ENCODE peak calls at places on chromosome 12, in ten cellular contexts. One of them, this sample, is unnamed.

GRCh38 chr12:127761880-127762279 is 505.1 kb upstream of the TMEM132C start:
- DNase-seq in AG10803: no peak
- DNase-seq in omental fat pad: no peak
- DNase-seq in fibroblast of lung: no peak
- DNase-seq in brain microvascular endothelial cell: no peak
- DNase-seq in WTC11: no peak
- DNase-seq in MM.1S: no peak
- DNase-seq in kidney: no peak
- DNase-seq in Calu3: no peak
- DNase-seq in dorsolateral prefrontal cortex: no peak
- DNase-seq in this sample: no peak

GRCh38 chr12:20212658-20213387 is 155.5 kb upstream of the PDE3A start:
- DNase-seq in omental fat pad: peak
- DNase-seq in kidney: peak
- DNase-seq in Calu3: peak
- DNase-seq in MM.1S: no peak
- DNase-seq in AG10803: peak
- DNase-seq in fibroblast of lung: peak
- DNase-seq in WTC11: peak
- DNase-seq in dorsolateral prefrontal cortex: peak
- DNase-seq in brain microvascular endothelial cell: peak
- DNase-seq in this sample: peak

GRCh38 chr12:53425515-53426150 is 2.0 kb downstream of the AMHR2 start:
- DNase-seq in dorsolateral prefrontal cortex: no peak
- DNase-seq in WTC11: no peak
- DNase-seq in omental fat pad: no peak
- DNase-seq in brain microvascular endothelial cell: no peak
- DNase-seq in kidney: peak
- DNase-seq in AG10803: no peak
- DNase-seq in fibroblast of lung: no peak
- DNase-seq in Calu3: no peak
- DNase-seq in MM.1S: no peak
- DNase-seq in this sample: no peak

GRCh38 chr12:114508529-114509129 is 102.7 kb upstream of the TBX5 start:
- DNase-seq in Calu3: peak
- DNase-seq in AG10803: peak
- DNase-seq in omental fat pad: peak
- DNase-seq in brain microvascular endothelial cell: peak
- DNase-seq in kidney: no peak
- DNase-seq in WTC11: peak
- DNase-seq in dorsolateral prefrontal cortex: peak
- DNase-seq in fibroblast of lung: peak
- DNase-seq in MM.1S: peak
- DNase-seq in this sample: peak

GRCh38 chr12:90794212-90794611 is 160.8 kb downstream of the CCER1 start:
- DNase-seq in kidney: no peak
- DNase-seq in brain microvascular endothelial cell: no peak
- DNase-seq in omental fat pad: no peak
- DNase-seq in fibroblast of lung: peak
- DNase-seq in WTC11: no peak
- DNase-seq in dorsolateral prefrontal cortex: no peak
- DNase-seq in Calu3: no peak
- DNase-seq in MM.1S: no peak
- DNase-seq in AG10803: peak
- DNase-seq in this sample: no peak

GRCh38 chr12:40327506-40327905 is 102.7 kb downstream of the LRRK2 start:
- DNase-seq in AG10803: peak
- DNase-seq in brain microvascular endothelial cell: no peak
- DNase-seq in fibroblast of lung: no peak
- DNase-seq in dorsolateral prefrontal cortex: no peak
- DNase-seq in Calu3: no peak
- DNase-seq in kidney: no peak
- DNase-seq in MM.1S: no peak
- DNase-seq in omental fat pad: no peak
- DNase-seq in WTC11: no peak
- DNase-seq in this sample: no peak

GRCh38 chr12:46386877-46387629 is 14.5 kb upstream of the SLC38A2 start:
- DNase-seq in AG10803: peak
- DNase-seq in Calu3: no peak
- DNase-seq in kidney: peak
- DNase-seq in fibroblast of lung: peak
- DNase-seq in WTC11: no peak
- DNase-seq in omental fat pad: no peak
- DNase-seq in MM.1S: peak
- DNase-seq in brain microvascular endothelial cell: peak
- DNase-seq in dorsolateral prefrontal cortex: no peak
- DNase-seq in this sample: no peak

GRCh38 chr12:3928538-3929220 is 55.5 kb upstream of the PARP11 start:
- DNase-seq in fibroblast of lung: no peak
- DNase-seq in WTC11: no peak
- DNase-seq in AG10803: no peak
- DNase-seq in MM.1S: no peak
- DNase-seq in brain microvascular endothelial cell: no peak
- DNase-seq in Calu3: no peak
- DNase-seq in kidney: no peak
- DNase-seq in dorsolateral prefrontal cortex: no peak
- DNase-seq in omental fat pad: no peak
- DNase-seq in this sample: no peak

GRCh38 chr12:69468237-69469026 is 1.8 kb upstream of the FRS2 start:
- DNase-seq in MM.1S: no peak
- DNase-seq in WTC11: no peak
- DNase-seq in kidney: no peak
- DNase-seq in omental fat pad: no peak
- DNase-seq in Calu3: no peak
- DNase-seq in AG10803: no peak
- DNase-seq in dorsolateral prefrontal cortex: no peak
- DNase-seq in fibroblast of lung: peak
- DNase-seq in brain microvascular endothelial cell: no peak
- DNase-seq in this sample: no peak

GRCh38 chr12:25241171-25242020 is 9.3 kb downstream of the KRAS start:
- DNase-seq in omental fat pad: no peak
- DNase-seq in brain microvascular endothelial cell: peak
- DNase-seq in WTC11: no peak
- DNase-seq in dorsolateral prefrontal cortex: no peak
- DNase-seq in AG10803: peak
- DNase-seq in Calu3: no peak
- DNase-seq in fibroblast of lung: peak
- DNase-seq in kidney: no peak
- DNase-seq in MM.1S: peak
- DNase-seq in this sample: no peak

GRCh38 chr12:49897276-49897675 is 6.4 kb downstream of the FAIM2 start:
- DNase-seq in WTC11: no peak
- DNase-seq in kidney: peak
- DNase-seq in brain microvascular endothelial cell: no peak
- DNase-seq in MM.1S: no peak
- DNase-seq in omental fat pad: no peak
- DNase-seq in AG10803: no peak
- DNase-seq in fibroblast of lung: no peak
- DNase-seq in dorsolateral prefrontal cortex: no peak
- DNase-seq in Calu3: no peak
- DNase-seq in this sample: no peak

DNA sequence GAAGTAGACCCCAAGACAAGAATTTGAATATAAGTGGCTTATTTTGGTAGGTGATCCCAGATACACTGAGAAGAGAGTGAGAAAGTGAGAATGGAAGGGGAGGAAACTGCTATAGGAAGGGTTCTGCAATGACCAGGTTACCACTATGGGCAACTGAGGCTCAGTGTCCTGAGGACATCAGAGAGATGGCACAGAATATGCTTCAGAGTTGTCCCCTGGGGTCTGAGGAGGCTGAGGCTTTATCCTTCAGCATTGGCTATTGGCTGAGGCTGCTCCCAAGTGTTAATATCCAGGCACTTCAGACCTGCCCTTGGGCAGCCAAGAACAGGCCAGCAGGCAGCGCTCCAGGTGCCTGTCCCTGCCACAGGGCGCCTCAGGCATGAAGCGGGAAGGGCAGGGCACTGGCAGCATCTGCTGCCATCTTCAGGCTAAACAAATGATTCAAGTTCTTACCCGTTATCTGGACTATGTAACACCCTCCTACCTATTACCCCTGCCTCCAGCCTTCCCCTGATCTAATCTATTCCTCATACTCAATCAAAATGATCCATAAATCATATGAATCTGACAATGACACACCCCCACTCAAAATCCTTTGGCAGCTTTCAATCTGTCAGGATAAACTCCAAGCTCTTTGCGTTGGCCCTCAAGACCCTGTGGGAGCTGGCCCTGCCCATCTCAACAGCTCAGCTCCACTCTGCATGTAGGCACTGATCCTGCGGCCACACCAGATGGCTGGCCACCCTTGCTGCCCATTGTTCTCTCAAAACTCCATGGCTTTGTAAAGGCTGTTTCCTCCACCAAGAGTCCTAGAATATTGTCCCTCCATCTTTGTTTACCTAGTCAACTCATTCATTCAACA is 42.4 kb downstream of the CKAP4 start:
- DNase-seq in omental fat pad: no peak
- DNase-seq in kidney: no peak
- DNase-seq in fibroblast of lung: no peak
- DNase-seq in WTC11: no peak
- DNase-seq in AG10803: peak
- DNase-seq in MM.1S: peak
- DNase-seq in dorsolateral prefrontal cortex: no peak
- DNase-seq in Calu3: peak
- DNase-seq in brain microvascular endothelial cell: no peak
- DNase-seq in this sample: no peak
- TF ChIP-seq CTCF in omental fat pad: no peak
- TF ChIP-seq CTCF in kidney: no peak
- TF ChIP-seq CTCF in fibroblast of lung: no peak
- TF ChIP-seq CTCF in WTC11: no peak
- TF ChIP-seq CTCF in AG10803: peak
- TF ChIP-seq CTCF in MM.1S: peak
- TF ChIP-seq CTCF in dorsolateral prefrontal cortex: peak
- TF ChIP-seq CTCF in Calu3: no peak
- TF ChIP-seq CTCF in brain microvascular endothelial cell: no peak
- TF ChIP-seq CTCF in this sample: no peak

GRCh38 chr12:59650594-59651229 is 54.9 kb downstream of the SLC16A7 start:
- DNase-seq in WTC11: no peak
- DNase-seq in fibroblast of lung: no peak
- DNase-seq in kidney: no peak
- DNase-seq in AG10803: no peak
- DNase-seq in brain microvascular endothelial cell: no peak
- DNase-seq in omental fat pad: no peak
- DNase-seq in MM.1S: no peak
- DNase-seq in Calu3: peak
- DNase-seq in dorsolateral prefrontal cortex: no peak
- DNase-seq in this sample: no peak
- TF ChIP-seq CTCF in WTC11: no peak
- TF ChIP-seq CTCF in fibroblast of lung: no peak
- TF ChIP-seq CTCF in kidney: no peak
- TF ChIP-seq CTCF in AG10803: no peak
- TF ChIP-seq CTCF in brain microvascular endothelial cell: peak
- TF ChIP-seq CTCF in omental fat pad: no peak
- TF ChIP-seq CTCF in MM.1S: no peak
- TF ChIP-seq CTCF in Calu3: no peak
- TF ChIP-seq CTCF in dorsolateral prefrontal cortex: no peak
- TF ChIP-seq CTCF in this sample: no peak

GRCh38 chr12:6697584-6698351 is 2.8 kb downstream of the PIANP start:
- DNase-seq in WTC11: peak
- DNase-seq in AG10803: peak
- DNase-seq in fibroblast of lung: peak
- DNase-seq in Calu3: peak
- DNase-seq in MM.1S: no peak
- DNase-seq in kidney: peak
- DNase-seq in brain microvascular endothelial cell: peak
- DNase-seq in omental fat pad: no peak
- DNase-seq in dorsolateral prefrontal cortex: no peak
- DNase-seq in this sample: peak
- TF ChIP-seq CTCF in WTC11: peak
- TF ChIP-seq CTCF in AG10803: peak
- TF ChIP-seq CTCF in fibroblast of lung: peak
- TF ChIP-seq CTCF in Calu3: peak
- TF ChIP-seq CTCF in MM.1S: peak
- TF ChIP-seq CTCF in kidney: peak
- TF ChIP-seq CTCF in brain microvascular endothelial cell: peak
- TF ChIP-seq CTCF in omental fat pad: no peak
- TF ChIP-seq CTCF in dorsolateral prefrontal cortex: peak
- TF ChIP-seq CTCF in this sample: peak

GRCh38 chr12:106141003-106141402 is 2.2 kb upstream of the NUAK1 start:
- DNase-seq in brain microvascular endothelial cell: no peak
- DNase-seq in Calu3: no peak
- DNase-seq in AG10803: no peak
- DNase-seq in fibroblast of lung: no peak
- DNase-seq in dorsolateral prefrontal cortex: no peak
- DNase-seq in omental fat pad: no peak
- DNase-seq in WTC11: no peak
- DNase-seq in MM.1S: no peak
- DNase-seq in kidney: no peak
- DNase-seq in this sample: no peak

GRCh38 chr12:106140223-106140986 is 1.7 kb upstream of the NUAK1 start:
- DNase-seq in omental fat pad: no peak
- DNase-seq in brain microvascular endothelial cell: no peak
- DNase-seq in fibroblast of lung: no peak
- DNase-seq in MM.1S: no peak
- DNase-seq in kidney: no peak
- DNase-seq in AG10803: no peak
- DNase-seq in dorsolateral prefrontal cortex: no peak
- DNase-seq in Calu3: no peak
- DNase-seq in WTC11: no peak
- DNase-seq in this sample: peak

GRCh38 chr12:106138646-106139421 is at the start of gene NUAK1:
- DNase-seq in Calu3: peak
- DNase-seq in kidney: peak
- DNase-seq in WTC11: peak
- DNase-seq in MM.1S: peak
- DNase-seq in omental fat pad: no peak
- DNase-seq in brain microvascular endothelial cell: peak
- DNase-seq in dorsolateral prefrontal cortex: peak
- DNase-seq in fibroblast of lung: peak
- DNase-seq in AG10803: peak
- DNase-seq in this sample: peak

GRCh38 chr12:106138279-106138645 is 492 bp downstream of the NUAK1 start:
- DNase-seq in omental fat pad: no peak
- DNase-seq in MM.1S: no peak
- DNase-seq in AG10803: no peak
- DNase-seq in dorsolateral prefrontal cortex: no peak
- DNase-seq in brain microvascular endothelial cell: no peak
- DNase-seq in fibroblast of lung: no peak
- DNase-seq in WTC11: no peak
- DNase-seq in Calu3: no peak
- DNase-seq in kidney: no peak
- DNase-seq in this sample: no peak

DNA sequence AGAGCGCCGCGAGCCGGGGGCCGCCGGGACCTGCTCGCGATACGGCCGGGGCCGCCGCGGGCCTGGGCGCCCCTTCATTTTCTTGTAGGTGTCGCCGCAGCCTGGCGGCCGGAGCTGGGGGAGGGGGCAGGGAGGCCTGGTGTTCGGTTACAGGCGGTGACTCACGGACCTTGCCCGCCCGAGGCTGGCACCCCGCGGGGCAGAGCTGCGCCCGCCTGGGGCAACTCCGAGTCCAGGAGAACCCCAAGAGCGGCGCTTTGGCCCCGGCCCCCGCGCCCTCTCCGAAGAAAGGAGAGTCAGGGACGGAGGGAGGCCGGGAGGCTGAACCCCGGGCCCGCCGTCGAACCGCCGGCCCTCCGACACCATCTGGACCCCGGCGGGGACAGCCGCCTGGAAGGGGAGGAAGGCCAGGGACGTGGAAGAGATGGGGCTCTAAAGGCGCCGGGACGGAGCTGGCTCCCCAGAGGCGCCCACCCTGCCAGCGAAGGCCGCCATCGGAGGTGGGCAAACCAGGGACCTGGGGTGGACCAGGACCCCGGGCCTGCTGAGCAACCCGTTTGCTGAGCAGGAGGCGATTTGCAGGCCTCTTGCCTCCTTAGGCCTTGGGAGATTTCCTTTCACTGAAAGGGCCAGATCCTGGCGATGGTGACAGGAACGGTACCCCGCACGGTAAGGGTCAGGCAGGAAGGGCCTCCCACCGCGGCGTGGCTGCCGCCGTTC is 828 bp upstream of the NUAK1 start:
- DNase-seq in omental fat pad: no peak
- DNase-seq in AG10803: peak
- DNase-seq in Calu3: peak
- DNase-seq in fibroblast of lung: peak
- DNase-seq in WTC11: peak
- DNase-seq in MM.1S: peak
- DNase-seq in kidney: peak
- DNase-seq in brain microvascular endothelial cell: peak
- DNase-seq in dorsolateral prefrontal cortex: peak
- DNase-seq in this sample: peak
- TF ChIP-seq CTCF in omental fat pad: no peak
- TF ChIP-seq CTCF in AG10803: no peak
- TF ChIP-seq CTCF in Calu3: no peak
- TF ChIP-seq CTCF in fibroblast of lung: no peak
- TF ChIP-seq CTCF in WTC11: no peak
- TF ChIP-seq CTCF in MM.1S: no peak
- TF ChIP-seq CTCF in kidney: no peak
- TF ChIP-seq CTCF in brain microvascular endothelial cell: no peak
- TF ChIP-seq CTCF in dorsolateral prefrontal cortex: no peak
- TF ChIP-seq CTCF in this sample: no peak

This sample was measured in nephron progenitor cell.